ENCODE peak calls at places on chromosomes 3 and 15, in five cellular contexts. One of them, this sample, is unnamed.
A peak's percentile ranks its signal among the peaks of the same experiment; 100 is the strongest.

GRCh38 chr3:50936389-50936788 is 261.7 kb downstream of the DOCK3 start:
- DNase-seq in Calu3: no peak
- DNase-seq in NCI-H774: no peak
- DNase-seq in mucosa of descending colon: no peak
- DNase-seq in astrocyte of the spinal cord: no peak
- DNase-seq in this sample: no peak

GRCh38 chr3:184234224-184234623 is 4.8 kb downstream of the VWA5B2 start:
- DNase-seq in Calu3: peak; percentile 98
- DNase-seq in NCI-H774: no peak
- DNase-seq in mucosa of descending colon: no peak
- DNase-seq in astrocyte of the spinal cord: peak; percentile 80
- DNase-seq in this sample: peak; percentile 75

GRCh38 chr3:72062017-72062416 is 277.1 kb upstream of the PROK2 start:
- DNase-seq in Calu3: no peak
- DNase-seq in NCI-H774: no peak
- DNase-seq in mucosa of descending colon: no peak
- DNase-seq in astrocyte of the spinal cord: no peak
- DNase-seq in this sample: no peak

GRCh38 chr3:32850226-32850625 is 32.4 kb downstream of the TRIM71 start:
- DNase-seq in Calu3: no peak
- DNase-seq in NCI-H774: no peak
- DNase-seq in mucosa of descending colon: no peak
- DNase-seq in astrocyte of the spinal cord: no peak
- DNase-seq in this sample: peak; percentile 5

GRCh38 chr3:121517950-121518349 is 27.8 kb downstream of the POLQ start:
- DNase-seq in Calu3: no peak
- DNase-seq in NCI-H774: no peak
- DNase-seq in mucosa of descending colon: no peak
- DNase-seq in astrocyte of the spinal cord: peak; percentile 29
- DNase-seq in this sample: no peak

GRCh38 chr3:113746955-113747718 is at the start of gene ATP6V1A:
- DNase-seq in Calu3: peak; percentile 71
- DNase-seq in NCI-H774: no peak
- DNase-seq in mucosa of descending colon: peak; percentile 77
- DNase-seq in astrocyte of the spinal cord: no peak
- DNase-seq in this sample: peak; percentile 82

GRCh38 chr3:120432105-120432860 is 18.5 kb downstream of the FSTL1 start:
- DNase-seq in Calu3: no peak
- DNase-seq in NCI-H774: no peak
- DNase-seq in mucosa of descending colon: no peak
- DNase-seq in astrocyte of the spinal cord: peak; percentile 90
- DNase-seq in this sample: no peak

GRCh38 chr15:69798481-69799315 is 299.0 kb downstream of the TLE3 start:
- DNase-seq in Calu3: no peak
- DNase-seq in NCI-H774: no peak
- DNase-seq in mucosa of descending colon: no peak
- DNase-seq in astrocyte of the spinal cord: peak; percentile 65
- DNase-seq in this sample: no peak

GRCh38 chr3:194792368-194792767 is 106.7 kb downstream of the FAM43A start:
- DNase-seq in Calu3: no peak
- DNase-seq in NCI-H774: no peak
- DNase-seq in mucosa of descending colon: no peak
- DNase-seq in astrocyte of the spinal cord: no peak
- DNase-seq in this sample: no peak

GRCh38 chr15:78317145-78317836 is 17.9 kb upstream of the SKIC8 start:
- DNase-seq in Calu3: peak; percentile 59
- DNase-seq in NCI-H774: no peak
- DNase-seq in mucosa of descending colon: peak; percentile 63
- DNase-seq in astrocyte of the spinal cord: no peak
- DNase-seq in this sample: peak; percentile 51

GRCh38 chr3:71513495-71513894 is 70.0 kb downstream of the FOXP1 start:
- DNase-seq in Calu3: no peak
- DNase-seq in NCI-H774: no peak
- DNase-seq in mucosa of descending colon: no peak
- DNase-seq in astrocyte of the spinal cord: no peak
- DNase-seq in this sample: no peak

GRCh38 chr15:39887832-39888231 is 32.2 kb downstream of the GPR176 start:
- DNase-seq in Calu3: peak; percentile 10
- DNase-seq in NCI-H774: no peak
- DNase-seq in mucosa of descending colon: peak; percentile 77
- DNase-seq in astrocyte of the spinal cord: peak; percentile 69
- DNase-seq in this sample: peak; percentile 59

GRCh38 chr3:156181509-156181908 is 61.1 kb downstream of the KCNAB1 start:
- DNase-seq in Calu3: no peak
- DNase-seq in NCI-H774: no peak
- DNase-seq in mucosa of descending colon: no peak
- DNase-seq in astrocyte of the spinal cord: peak; percentile 59
- DNase-seq in this sample: no peak

GRCh38 chr3:24359645-24360462 is 134.8 kb downstream of the THRB start:
- DNase-seq in Calu3: peak; percentile 4
- DNase-seq in NCI-H774: no peak
- DNase-seq in mucosa of descending colon: no peak
- DNase-seq in astrocyte of the spinal cord: no peak
- DNase-seq in this sample: no peak

GRCh38 chr3:55491296-55491816 is 4.2 kb upstream of the WNT5A start:
- DNase-seq in Calu3: no peak
- DNase-seq in NCI-H774: no peak
- DNase-seq in mucosa of descending colon: peak; percentile 39
- DNase-seq in astrocyte of the spinal cord: peak; percentile 86
- DNase-seq in this sample: peak; percentile 29

GRCh38 chr3:63278171-63278999 is at the start of gene SYNPR:
- DNase-seq in Calu3: no peak
- DNase-seq in NCI-H774: no peak
- DNase-seq in mucosa of descending colon: no peak
- DNase-seq in astrocyte of the spinal cord: no peak
- DNase-seq in this sample: peak; percentile 70

GRCh38 chr15:38461089-38461833 is 7.3 kb downstream of the FAM98B start:
- DNase-seq in Calu3: no peak
- DNase-seq in NCI-H774: no peak
- DNase-seq in mucosa of descending colon: peak; percentile 17
- DNase-seq in astrocyte of the spinal cord: peak; percentile 26
- DNase-seq in this sample: no peak

GRCh38 chr3:159499031-159499793 is 489.4 kb upstream of the IL12A start:
- DNase-seq in Calu3: no peak
- DNase-seq in NCI-H774: no peak
- DNase-seq in mucosa of descending colon: no peak
- DNase-seq in astrocyte of the spinal cord: peak; percentile 39
- DNase-seq in this sample: no peak

GRCh38 chr3:14262212-14262611 is 83.6 kb downstream of the LSM3 start:
- DNase-seq in Calu3: no peak
- DNase-seq in NCI-H774: no peak
- DNase-seq in mucosa of descending colon: no peak
- DNase-seq in astrocyte of the spinal cord: no peak
- DNase-seq in this sample: no peak

GRCh38 chr3:46454209-46454595 is 10.5 kb downstream of the LTF start:
- DNase-seq in Calu3: no peak
- DNase-seq in NCI-H774: no peak
- DNase-seq in mucosa of descending colon: no peak
- DNase-seq in astrocyte of the spinal cord: no peak
- DNase-seq in this sample: no peak

GRCh38 chr3:192082733-192083660 is 622.0 kb downstream of the PYDC2 start:
- DNase-seq in Calu3: peak; percentile 21
- DNase-seq in NCI-H774: no peak
- DNase-seq in mucosa of descending colon: no peak
- DNase-seq in astrocyte of the spinal cord: no peak
- DNase-seq in this sample: peak; percentile 64

GRCh38 chr3:113287111-113287817 is 75.9 kb downstream of the BOC start:
- DNase-seq in Calu3: no peak
- DNase-seq in NCI-H774: no peak
- DNase-seq in mucosa of descending colon: no peak
- DNase-seq in astrocyte of the spinal cord: peak; percentile 82
- DNase-seq in this sample: peak; percentile 15

GRCh38 chr15:75069301-75069925 is 46.0 kb downstream of the PPCDC start:
- DNase-seq in Calu3: no peak
- DNase-seq in NCI-H774: no peak
- DNase-seq in mucosa of descending colon: no peak
- DNase-seq in astrocyte of the spinal cord: no peak
- DNase-seq in this sample: no peak

GRCh38 chr15:91694829-91695205 is 158.7 kb upstream of the SLCO3A1 start:
- DNase-seq in Calu3: peak; percentile 21
- DNase-seq in NCI-H774: no peak
- DNase-seq in mucosa of descending colon: peak; percentile 78
- DNase-seq in astrocyte of the spinal cord: peak; percentile 54
- DNase-seq in this sample: no peak

GRCh38 chr3:11734-12133 is 184.8 kb upstream of the CHL1 start:
- DNase-seq in Calu3: no peak
- DNase-seq in NCI-H774: no peak
- DNase-seq in mucosa of descending colon: no peak
- DNase-seq in astrocyte of the spinal cord: no peak
- DNase-seq in this sample: peak; percentile 58

GRCh38 chr15:71195242-71195641 is 80.0 kb downstream of the THSD4 start:
- DNase-seq in Calu3: no peak
- DNase-seq in NCI-H774: no peak
- DNase-seq in mucosa of descending colon: no peak
- DNase-seq in astrocyte of the spinal cord: no peak
- DNase-seq in this sample: peak; percentile 2